ENCODE peak calls at places on chromosomes 16 and 17, in ten cellular contexts. B is cardiac fibroblast, K is endodermal cell, W is GM23248, D is SJSA1, I is fibroblast of villous mesenchyme, N is lower lobe of right lung, S is AG09309, Z is kidney, R is fibroblast of the aortic adventitia. T is an unnamed sample.

GRCh38 chr16:88688013-88688778 is 1.9 kb upstream of the SNAI3 start:
- DNase-seq in B (no peak), K (peak), W (no peak), D (no peak), I (no peak), N (peak), S (no peak), Z (peak), R (no peak), T (no peak)

GRCh38 chr17:56798916-56799315 is 34.8 kb downstream of the C17orf67 start:
- DNase-seq in B (no peak), K (peak), W (peak), D (no peak), I (peak), N (no peak), S (no peak), Z (no peak), R (no peak), T (no peak)

GRCh38 chr17:53722407-53722806 is 100.3 kb upstream of the KIF2B start:
- DNase-seq in B (peak), K (no peak), W (peak), D (peak), I (peak), N (no peak), S (peak), Z (no peak), R (peak), T (no peak)

GRCh38 chr17:7060165-7060890 is 16.4 kb upstream of the SLC16A11 start:
- DNase-seq in B (peak), K (no peak), W (peak), D (peak), I (peak), N (no peak), S (no peak), Z (no peak), R (peak), T (peak)

GRCh38 chr16:10920726-10921427 is 21.4 kb downstream of the DEXI start:
- DNase-seq in B (no peak), K (no peak), W (peak), D (no peak), I (no peak), N (no peak), S (no peak), Z (no peak), R (no peak), T (no peak)

GRCh38 chr16:4704913-4705312 is 11.6 kb downstream of the NUDT16L1 start:
- DNase-seq in B (no peak), K (no peak), W (no peak), D (no peak), I (no peak), N (no peak), S (no peak), Z (peak), R (no peak), T (no peak)

GRCh38 chr17:63850401-63850800 is 7.9 kb upstream of the SMARCD2 start:
- DNase-seq in B (no peak), K (no peak), W (no peak), D (no peak), I (no peak), N (no peak), S (no peak), Z (no peak), R (peak), T (no peak)

GRCh38 chr16:23302045-23302956 is at the start of gene SCNN1B:
- DNase-seq in B (no peak), K (peak), W (peak), D (no peak), I (no peak), N (peak), S (no peak), Z (peak), R (no peak), T (no peak)

GRCh38 chr16:52545157-52545543 is 1.8 kb downstream of the TOX3 start:
- DNase-seq in B (no peak), K (peak), W (peak), D (no peak), I (no peak), N (no peak), S (no peak), Z (no peak), R (no peak), T (no peak)

GRCh38 chr16:21950782-21951521 is 2.2 kb upstream of the UQCRC2 start:
- DNase-seq in B (peak), K (no peak), W (peak), D (peak), I (peak), N (no peak), S (no peak), Z (no peak), R (peak), T (peak)

GRCh38 chr16:28309811-28310311 is 17.5 kb downstream of the SBK1 start:
- DNase-seq in B (no peak), K (no peak), W (no peak), D (no peak), I (no peak), N (peak), S (no peak), Z (no peak), R (no peak), T (no peak)

GRCh38 chr17:50904522-50905459 is 38.6 kb upstream of the TOB1 start:
- DNase-seq in B (no peak), K (peak), W (peak), D (no peak), I (no peak), N (peak), S (no peak), Z (peak), R (peak), T (no peak)

GRCh38 chr16:19879241-19879792 is 5.3 kb downstream of the GPRC5B start:
- DNase-seq in B (no peak), K (peak), W (peak), D (no peak), I (no peak), N (no peak), S (no peak), Z (no peak), R (peak), T (no peak)

GRCh38 chr17:71639865-71640264 is 481.0 kb upstream of the SOX9 start:
- DNase-seq in B (no peak), K (no peak), W (no peak), D (no peak), I (no peak), N (no peak), S (no peak), Z (no peak), R (no peak), T (no peak)

GRCh38 chr16:84648595-84649510 is 542 bp downstream of the KLHL36 start:
- DNase-seq in B (no peak), K (peak), W (peak), D (peak), I (no peak), N (peak), S (no peak), Z (peak), R (no peak), T (no peak)

GRCh38 chr17:5619088-5619740 is 34.9 kb upstream of the NLRP1 start:
- DNase-seq in B (no peak), K (no peak), W (no peak), D (no peak), I (no peak), N (no peak), S (no peak), Z (peak), R (no peak), T (no peak)

GRCh38 chr16:15682105-15682570 is 32.1 kb downstream of the NDE1 start:
- DNase-seq in B (peak), K (peak), W (peak), D (peak), I (peak), N (peak), S (no peak), Z (no peak), R (peak), T (peak)

GRCh38 chr16:5479925-5480324 is 382.3 kb upstream of the EEF2KMT start:
- DNase-seq in B (no peak), K (peak), W (no peak), D (no peak), I (no peak), N (no peak), S (no peak), Z (no peak), R (no peak), T (no peak)

GRCh38 chr16:9235837-9236236 is 144.4 kb downstream of the HAPSTR1 start:
- DNase-seq in B (no peak), K (no peak), W (no peak), D (no peak), I (no peak), N (no peak), S (no peak), Z (no peak), R (no peak), T (no peak)

GRCh38 chr17:65601881-65602280 is 40.4 kb upstream of the AXIN2 start:
- DNase-seq in B (no peak), K (no peak), W (no peak), D (no peak), I (no peak), N (no peak), S (no peak), Z (no peak), R (no peak), T (no peak)

GRCh38 chr17:65604070-65604469 is 42.6 kb upstream of the AXIN2 start:
- DNase-seq in B (peak), K (no peak), W (no peak), D (peak), I (no peak), N (no peak), S (no peak), Z (no peak), R (no peak), T (no peak)

GRCh38 chr17:65599650-65600049 is 38.2 kb upstream of the AXIN2 start:
- DNase-seq in B (no peak), K (no peak), W (no peak), D (no peak), I (no peak), N (no peak), S (no peak), Z (no peak), R (no peak), T (no peak)

GRCh38 chr17:65598711-65599110 is 37.3 kb upstream of the AXIN2 start:
- DNase-seq in B (no peak), K (no peak), W (no peak), D (no peak), I (no peak), N (no peak), S (no peak), Z (no peak), R (no peak), T (no peak)

GRCh38 chr17:65600518-65600917 is 39.1 kb upstream of the AXIN2 start:
- DNase-seq in B (no peak), K (no peak), W (no peak), D (no peak), I (no peak), N (no peak), S (no peak), Z (no peak), R (no peak), T (no peak)
- H3K4me3 ChIP-seq in B (no peak), K (no peak), W (no peak), D (no peak), I (no peak), N (no peak), S (no peak), Z (no peak), R (no peak), T (no peak)

GRCh38 chr17:41678907-41679739 is 9.6 kb upstream of the EIF1 start:
- DNase-seq in B (peak), K (peak), W (peak), D (peak), I (peak), N (no peak), S (no peak), Z (peak), R (peak), T (no peak)
- H3K4me3 ChIP-seq in B (peak), K (no peak), W (peak), D (peak), I (peak), N (peak), S (peak), Z (peak), R (peak), T (no peak)

GRCh38 chr16:87298857-87299465 is 18.2 kb downstream of the C16orf95 start:
- DNase-seq in B (no peak), K (no peak), W (no peak), D (no peak), I (no peak), N (no peak), S (no peak), Z (no peak), R (no peak), T (no peak)

GRCh38 chr16:87303962-87304521 is 13.2 kb downstream of the C16orf95 start:
- DNase-seq in B (no peak), K (no peak), W (no peak), D (no peak), I (no peak), N (no peak), S (no peak), Z (peak), R (no peak), T (no peak)

GRCh38 chr16:87305505-87306391 is 11.4 kb downstream of the C16orf95 start:
- DNase-seq in B (peak), K (peak), W (peak), D (peak), I (peak), N (no peak), S (no peak), Z (peak), R (no peak), T (no peak)

GRCh38 chr16:87304951-87305350 is 12.2 kb downstream of the C16orf95 start:
- DNase-seq in B (no peak), K (no peak), W (no peak), D (no peak), I (no peak), N (no peak), S (no peak), Z (peak), R (no peak), T (no peak)

DNA sequence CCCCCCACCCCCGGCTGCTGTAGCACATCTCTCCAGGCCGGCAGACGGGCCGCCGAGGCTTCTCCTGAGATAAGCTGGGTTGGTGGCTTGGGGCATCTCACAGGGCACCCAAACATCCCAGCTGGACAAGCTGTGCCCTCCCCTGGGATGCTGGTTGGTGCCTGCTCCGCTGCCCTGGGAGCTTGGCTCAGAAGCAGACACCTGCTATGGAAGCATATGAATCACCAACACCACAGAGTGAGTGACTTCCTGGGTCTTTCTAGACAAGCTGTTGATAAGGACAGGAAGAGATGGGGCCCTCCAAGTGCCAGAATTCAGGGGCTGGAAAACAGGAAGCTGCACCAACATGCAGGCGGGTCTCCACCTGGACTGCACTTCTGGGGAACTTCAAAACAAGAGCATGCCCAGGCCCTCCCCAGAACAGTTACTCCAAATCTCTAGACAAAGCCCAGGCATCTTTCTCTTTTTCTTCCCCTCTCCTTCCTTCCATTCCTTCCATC is 13.7 kb downstream of the C16orf95 start:
- DNase-seq in B (peak), K (no peak), W (no peak), D (no peak), I (no peak), N (no peak), S (no peak), Z (no peak), R (no peak), T (no peak)
- H3K4me3 ChIP-seq in B (no peak), K (no peak), W (no peak), D (no peak), I (no peak), N (no peak), S (no peak), Z (no peak), R (no peak), T (no peak)

GRCh38 chr17:77667478-77667877 is 291.0 kb upstream of the TNRC6C start:
- DNase-seq in B (no peak), K (no peak), W (no peak), D (no peak), I (no peak), N (no peak), S (no peak), Z (no peak), R (no peak), T (no peak)
- H3K4me3 ChIP-seq in B (no peak), K (no peak), W (no peak), D (no peak), I (no peak), N (peak), S (no peak), Z (no peak), R (no peak), T (no peak)

DNA sequence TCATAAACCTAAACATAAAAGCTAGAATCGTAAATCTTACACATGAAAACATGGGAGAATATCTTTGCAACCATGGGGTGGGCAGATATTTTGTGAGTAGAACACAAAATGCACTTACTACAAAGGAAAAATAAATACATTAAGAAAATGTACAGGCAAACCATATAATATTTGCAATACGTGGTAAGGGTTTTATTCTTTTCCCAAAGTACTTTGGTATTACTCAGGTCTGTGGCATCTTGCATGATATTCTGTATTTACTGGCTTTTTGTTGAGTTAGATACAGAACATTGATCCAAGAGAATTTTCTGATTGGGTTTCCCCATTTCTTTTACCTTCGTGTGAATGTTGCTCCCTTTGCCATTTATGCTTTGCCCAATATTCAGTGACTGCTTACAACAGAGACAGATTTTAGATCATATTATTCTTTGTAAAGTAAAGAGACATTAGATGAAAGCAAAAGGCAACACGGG is 33.0 kb upstream of the ARHGAP17 start:
- DNase-seq in B (no peak), K (no peak), W (no peak), D (no peak), I (no peak), N (no peak), S (no peak), Z (no peak), R (no peak), T (no peak)
- H3K4me3 ChIP-seq in B (peak), K (no peak), W (peak), D (peak), I (peak), N (peak), S (peak), Z (peak), R (peak), T (peak)

GRCh38 chr16:68194263-68194662 is 41.7 kb downstream of the ESRP2 start:
- DNase-seq in B (no peak), K (no peak), W (no peak), D (no peak), I (no peak), N (no peak), S (no peak), Z (no peak), R (no peak), T (no peak)
- H3K4me3 ChIP-seq in B (no peak), K (no peak), W (no peak), D (no peak), I (no peak), N (no peak), S (no peak), Z (no peak), R (no peak), T (no peak)

GRCh38 chr17:77602883-77603640 is 355.4 kb upstream of the TNRC6C start:
- DNase-seq in B (no peak), K (no peak), W (no peak), D (no peak), I (no peak), N (no peak), S (no peak), Z (no peak), R (no peak), T (no peak)

GRCh38 chr17:77599699-77600098 is 358.8 kb upstream of the TNRC6C start:
- DNase-seq in B (no peak), K (no peak), W (no peak), D (no peak), I (no peak), N (no peak), S (no peak), Z (no peak), R (no peak), T (no peak)

GRCh38 chr17:77600346-77600745 is 358.2 kb upstream of the TNRC6C start:
- DNase-seq in B (no peak), K (no peak), W (no peak), D (no peak), I (no peak), N (no peak), S (no peak), Z (no peak), R (no peak), T (no peak)

GRCh38 chr17:77602062-77602746 is 356.3 kb upstream of the TNRC6C start:
- DNase-seq in B (peak), K (no peak), W (peak), D (no peak), I (peak), N (no peak), S (peak), Z (no peak), R (peak), T (no peak)

DNA sequence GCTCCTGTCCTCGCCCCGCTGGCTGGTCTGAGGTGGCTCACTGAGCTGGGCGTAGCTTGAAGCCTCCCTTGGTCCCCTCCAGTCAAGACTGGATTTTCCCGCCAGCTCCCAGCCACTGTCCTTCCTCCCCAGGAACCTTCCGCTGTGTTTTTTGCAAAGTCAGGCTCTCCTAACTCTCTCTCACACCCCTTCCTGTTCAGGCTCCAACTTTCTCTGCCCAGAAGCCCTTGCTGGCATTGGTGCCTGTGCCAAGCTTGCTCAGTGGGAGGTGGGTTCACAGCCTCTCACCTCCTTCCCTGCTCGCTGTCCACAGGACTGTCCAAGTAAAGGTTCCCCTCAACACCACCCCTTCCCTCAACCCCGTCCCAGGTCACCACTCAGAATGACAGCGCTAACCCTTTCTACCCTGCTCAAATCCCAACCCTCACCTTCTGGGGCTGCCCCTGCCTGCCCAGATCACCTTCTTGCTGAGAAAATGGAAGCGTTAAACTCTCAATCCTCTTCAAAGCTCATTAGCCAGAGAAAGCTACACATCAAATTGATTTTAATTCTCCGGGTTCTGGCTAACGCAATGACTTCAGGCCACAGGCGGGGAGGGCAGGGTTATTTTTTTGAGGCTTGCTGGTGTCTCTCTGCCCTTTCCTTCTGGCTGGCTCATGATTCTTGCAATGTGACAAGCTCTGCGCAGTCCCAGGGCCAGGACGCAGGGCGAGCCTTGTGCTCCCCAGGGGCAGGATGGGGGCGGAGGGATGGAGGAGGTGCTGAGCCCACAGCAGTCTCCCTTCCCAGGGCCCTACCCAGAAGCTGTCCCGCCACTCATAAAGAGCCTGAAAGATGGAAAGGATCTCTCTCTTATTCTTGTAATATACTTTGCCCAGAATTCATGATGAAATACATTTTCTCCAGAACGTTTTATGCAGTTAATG is 357.2 kb upstream of the TNRC6C start:
- DNase-seq in B (peak), K (no peak), W (peak), D (no peak), I (no peak), N (no peak), S (no peak), Z (peak), R (no peak), T (no peak)
- H3K4me3 ChIP-seq in B (no peak), K (no peak), W (no peak), D (no peak), I (no peak), N (no peak), S (no peak), Z (no peak), R (no peak), T (no peak)

GRCh38 chr17:79801156-79802038 is 4.5 kb upstream of the CBX8 start:
- DNase-seq in B (no peak), K (peak), W (peak), D (no peak), I (no peak), N (no peak), S (no peak), Z (no peak), R (no peak), T (no peak)
- H3K4me3 ChIP-seq in B (no peak), K (peak), W (no peak), D (no peak), I (no peak), N (no peak), S (no peak), Z (no peak), R (no peak), T (peak)

DNA sequence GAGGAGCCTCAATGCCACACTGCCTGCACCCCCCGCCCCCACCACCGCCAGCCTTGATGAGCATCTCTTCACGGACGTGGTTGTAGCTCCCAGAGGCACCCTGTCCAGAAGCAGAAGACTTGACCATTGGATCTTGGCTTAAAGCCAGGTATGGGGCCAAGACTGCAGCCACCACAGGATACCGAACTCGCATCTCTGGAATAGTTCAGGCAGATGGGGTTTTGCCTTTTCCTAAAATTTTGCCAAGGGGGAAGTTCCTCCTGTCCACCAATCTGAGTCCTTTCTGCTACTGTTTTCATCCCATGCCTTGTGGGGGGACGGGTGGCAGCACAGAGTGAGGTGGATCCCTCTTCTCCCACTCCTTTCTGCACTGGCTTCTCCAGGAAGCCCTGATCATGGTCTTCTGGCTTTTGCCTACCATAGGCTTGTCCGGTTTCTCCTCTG is 939 bp downstream of the CORO6 start:
- DNase-seq in B (peak), K (peak), W (no peak), D (no peak), I (no peak), N (no peak), S (no peak), Z (no peak), R (no peak), T (no peak)
- H3K4me3 ChIP-seq in B (peak), K (no peak), W (peak), D (no peak), I (peak), N (peak), S (peak), Z (no peak), R (peak), T (peak)